ENCODE peak calls at places on chromosomes 4 and X, in seven cellular contexts. X, J, U, Q, K, F and O are unnamed samples.

GRCh38 chrX:140661657-140662056 is 47.9 kb upstream of the LINC00632 start:
- DNase-seq in X (no peak), J (peak), U (no peak), Q (no peak), K (no peak), F (no peak), O (no peak)

GRCh38 chr4:137454767-137455166 is 77.5 kb downstream of the PCDH18 start:
- DNase-seq in X (no peak), J (no peak), U (no peak), Q (no peak), K (no peak), F (no peak), O (no peak)

GRCh38 chr4:168524006-168524405 is 27.2 kb downstream of the PALLD start:
- DNase-seq in X (no peak), J (peak), U (no peak), Q (no peak), K (no peak), F (no peak), O (no peak)

GRCh38 chrX:119181491-119181890 is 53.9 kb upstream of the KIAA1210 start:
- DNase-seq in X (no peak), J (no peak), U (no peak), Q (no peak), K (peak), F (no peak), O (no peak)

GRCh38 chrX:68177542-68177941 is 255.8 kb downstream of the OPHN1 start:
- DNase-seq in X (no peak), J (peak), U (no peak), Q (no peak), K (no peak), F (no peak), O (no peak)

GRCh38 chr4:15118281-15118680 is 116.0 kb downstream of the CPEB2 start:
- DNase-seq in X (no peak), J (peak), U (no peak), Q (no peak), K (no peak), F (no peak), O (no peak)

GRCh38 chr4:4794421-4794820 is 65.0 kb upstream of the MSX1 start:
- DNase-seq in X (no peak), J (no peak), U (no peak), Q (no peak), K (no peak), F (no peak), O (no peak)

GRCh38 chr4:77734928-77735327 is 84.2 kb downstream of the CNOT6L start:
- DNase-seq in X (no peak), J (peak), U (no peak), Q (no peak), K (no peak), F (peak), O (no peak)